ENCODE peak calls at places on chromosomes 16 and 17, in ten cellular contexts. C is stomach, K is esophagus muscularis mucosa, H is HepG2, I is SK-N-MC, A is prostate gland, J is transverse colon, M is GM12891, E is GM23338, Z is upper lobe of left lung. O is an unnamed sample.

GRCh38 chr16:90057738-90058173 is 19.4 kb downstream of the PRDM7 start:
- DNase-seq in I (no peak), H (peak), C (no peak), E (no peak), M (no peak), A (no peak), Z (no peak), J (no peak), K (no peak), O (no peak)

GRCh38 chr17:4898351-4898750 is 985 bp upstream of the C17orf107 start:
- DNase-seq in H (no peak), A (no peak), J (no peak), C (no peak), K (no peak), M (no peak), E (no peak), I (no peak), Z (no peak), O (no peak)

GRCh38 chr17:77555741-77556291 is 402.7 kb upstream of the TNRC6C start:
- DNase-seq in E (no peak), C (no peak), M (no peak), K (no peak), A (no peak), Z (no peak), J (peak), H (no peak), I (no peak), O (no peak)

GRCh38 chr17:7562208-7562605 is 488 bp downstream of the SENP3 start:
- DNase-seq in C (no peak), H (no peak), J (no peak), A (no peak), I (no peak), M (no peak), K (no peak), Z (no peak), E (peak), O (no peak)

GRCh38 chr16:86044241-86044671 is 145.3 kb downstream of the IRF8 start:
- DNase-seq in E (peak), K (no peak), Z (no peak), M (peak), C (peak), A (no peak), H (peak), I (no peak), J (peak), O (no peak)

GRCh38 chr17:1730345-1731193 is 6.1 kb downstream of the WDR81 start:
- DNase-seq in I (no peak), A (peak), C (peak), J (peak), K (no peak), E (no peak), H (no peak), M (no peak), Z (peak), O (no peak)

GRCh38 chr17:40836020-40836419 is 13.6 kb upstream of the KRT10 start:
- DNase-seq in C (no peak), J (no peak), I (no peak), M (no peak), H (no peak), A (no peak), Z (no peak), K (no peak), E (no peak), O (no peak)

GRCh38 chr16:79713609-79714309 is 113.2 kb upstream of the MAF start:
- DNase-seq in J (no peak), A (no peak), Z (no peak), H (no peak), E (no peak), I (no peak), K (no peak), C (no peak), M (no peak), O (no peak)

GRCh38 chr17:65479282-65479681 is 82.2 kb downstream of the AXIN2 start:
- DNase-seq in Z (no peak), E (no peak), J (no peak), H (no peak), C (no peak), K (no peak), I (no peak), A (no peak), M (no peak), O (no peak)

GRCh38 chr16:85624646-85625045 is 11.5 kb downstream of the GSE1 start:
- DNase-seq in A (no peak), I (no peak), J (no peak), K (no peak), M (no peak), H (no peak), Z (no peak), E (no peak), C (no peak), O (no peak)

GRCh38 chr17:8846768-8847211 is 20.7 kb downstream of the PIK3R6 start:
- DNase-seq in A (no peak), E (peak), I (no peak), Z (peak), M (no peak), K (no peak), H (peak), C (no peak), J (no peak), O (no peak)

GRCh38 chr17:40251576-40251975 is 32.5 kb downstream of the WIPF2 start:
- DNase-seq in E (no peak), C (no peak), J (peak), I (no peak), H (no peak), K (no peak), A (peak), M (no peak), Z (no peak), O (no peak)

GRCh38 chr16:55138298-55138697 is 185.7 kb upstream of the IRX6 start:
- DNase-seq in K (no peak), Z (no peak), I (no peak), H (peak), E (no peak), J (no peak), C (no peak), A (no peak), M (no peak), O (no peak)

GRCh38 chr16:15484662-15485061 is 50.3 kb downstream of the BMERB1 start:
- DNase-seq in A (no peak), E (no peak), J (no peak), M (no peak), K (no peak), H (peak), I (no peak), Z (no peak), C (no peak), O (peak)

GRCh38 chr16:78684655-78685400 is 585.4 kb downstream of the WWOX start:
- DNase-seq in H (no peak), Z (no peak), C (no peak), A (no peak), K (no peak), I (no peak), J (no peak), E (no peak), M (no peak), O (peak)

GRCh38 chr16:65068151-65068740 is 53.6 kb downstream of the CDH11 start:
- DNase-seq in H (no peak), K (peak), Z (no peak), M (no peak), E (peak), J (no peak), A (no peak), I (no peak), C (no peak), O (no peak)

GRCh38 chr17:4304417-4305027 is 40.7 kb upstream of the ANKFY1 start:
- DNase-seq in I (no peak), Z (no peak), A (peak), K (no peak), E (peak), C (peak), M (no peak), J (peak), H (peak), O (no peak)

GRCh38 chr16:70159355-70160348 is 13.9 kb upstream of the CLEC18C start:
- DNase-seq in E (no peak), I (no peak), J (no peak), M (no peak), K (peak), Z (no peak), C (no peak), A (peak), H (no peak), O (no peak)

GRCh38 chr16:23466162-23466885 is 13.3 kb upstream of the COG7 start:
- DNase-seq in C (no peak), K (no peak), E (no peak), Z (no peak), M (no peak), A (no peak), H (no peak), J (no peak), I (no peak), O (no peak)

GRCh38 chr17:32285770-32286517 is 20.3 kb downstream of the RHBDL3 start:
- DNase-seq in K (no peak), I (no peak), M (no peak), C (no peak), E (no peak), Z (no peak), A (no peak), H (no peak), J (no peak), O (no peak)

GRCh38 chr16:89198417-89199240 is 1.7 kb downstream of the SLC22A31 start:
- DNase-seq in J (no peak), H (no peak), M (no peak), I (no peak), A (no peak), C (no peak), E (no peak), Z (no peak), K (no peak), O (no peak)

GRCh38 chr17:7844292-7845154 is 10.3 kb upstream of the TMEM88 start:
- DNase-seq in M (peak), H (peak), A (peak), Z (peak), K (peak), E (peak), C (peak), J (peak), I (no peak), O (no peak)

GRCh38 chr16:57865746-57866528 is 63.6 kb upstream of the KIFC3 start:
- DNase-seq in Z (no peak), K (no peak), H (no peak), A (no peak), E (no peak), M (no peak), I (no peak), C (no peak), J (no peak), O (no peak)

GRCh38 chr16:5054876-5055865 is 10.6 kb downstream of the C16orf89 start:
- DNase-seq in C (no peak), Z (no peak), H (no peak), K (no peak), J (no peak), I (no peak), M (no peak), E (no peak), A (no peak), O (no peak)

GRCh38 chr16:77555101-77555500 is 120.3 kb upstream of the ADAMTS18 start:
- DNase-seq in A (no peak), H (no peak), J (no peak), Z (no peak), M (no peak), E (no peak), C (no peak), I (no peak), K (no peak), O (no peak)

GRCh38 chr17:45123930-45124796 is 8.2 kb downstream of the PLCD3 start:
- DNase-seq in Z (peak), C (peak), K (no peak), J (peak), M (no peak), I (no peak), A (no peak), H (peak), E (peak), O (no peak)

GRCh38 chr16:49158029-49158642 is 123.5 kb downstream of the CBLN1 start:
- DNase-seq in E (peak), C (no peak), Z (no peak), I (no peak), H (peak), A (no peak), K (no peak), M (peak), J (peak), O (no peak)

GRCh38 chr17:81044764-81045589 is 10.0 kb downstream of the BAIAP2 start:
- DNase-seq in A (peak), M (no peak), Z (peak), J (peak), I (no peak), H (peak), K (peak), E (no peak), C (peak), O (no peak)
- TF ChIP-seq POLR2AphosphoS5 in A (peak), M (no peak), Z (peak), J (no peak), I (no peak), H (no peak), K (peak), E (no peak), C (peak), O (peak)

DNA sequence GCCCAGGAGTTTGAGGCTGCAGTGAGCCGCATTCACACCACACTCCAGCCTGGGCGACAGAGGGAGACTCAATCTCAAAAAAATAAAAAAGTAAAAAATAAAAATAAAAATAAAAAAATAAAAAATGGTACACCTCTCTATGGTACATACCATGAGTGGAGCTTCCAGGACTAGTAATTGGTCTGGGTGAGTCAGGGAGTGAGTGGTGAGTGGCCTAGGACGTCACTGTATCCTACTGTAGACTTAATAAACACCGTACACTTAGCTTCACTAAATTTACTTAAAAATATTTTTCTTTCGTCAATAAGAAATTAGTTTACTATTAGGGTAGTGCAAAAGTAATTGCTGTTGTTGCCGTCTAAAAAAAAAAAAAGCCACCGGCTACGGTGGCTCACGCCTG is 9.0 kb downstream of the CDH5 start:
- DNase-seq in M (no peak), Z (no peak), E (no peak), C (no peak), A (no peak), K (no peak), J (no peak), H (no peak), I (no peak), O (no peak)
- TF ChIP-seq POLR2AphosphoS5 in M (no peak), Z (no peak), E (no peak), C (no peak), A (no peak), K (no peak), J (no peak), H (no peak), I (no peak), O (no peak)

GRCh38 chr17:35496470-35497290 is 40.8 kb downstream of the SLFN12L start:
- DNase-seq in H (no peak), I (no peak), Z (no peak), K (no peak), E (peak), C (no peak), M (no peak), A (no peak), J (no peak), O (no peak)
- TF ChIP-seq POLR2AphosphoS5 in H (no peak), I (no peak), Z (no peak), K (no peak), E (no peak), C (no peak), M (no peak), A (no peak), J (no peak), O (no peak)

GRCh38 chr16:72536673-72537435 is 364.9 kb upstream of the PMFBP1 start:
- DNase-seq in M (no peak), I (no peak), E (no peak), Z (no peak), H (no peak), K (no peak), A (no peak), C (no peak), J (no peak), O (no peak)
- TF ChIP-seq POLR2AphosphoS5 in M (no peak), I (no peak), E (no peak), Z (no peak), H (no peak), K (no peak), A (no peak), C (no peak), J (no peak), O (no peak)

DNA sequence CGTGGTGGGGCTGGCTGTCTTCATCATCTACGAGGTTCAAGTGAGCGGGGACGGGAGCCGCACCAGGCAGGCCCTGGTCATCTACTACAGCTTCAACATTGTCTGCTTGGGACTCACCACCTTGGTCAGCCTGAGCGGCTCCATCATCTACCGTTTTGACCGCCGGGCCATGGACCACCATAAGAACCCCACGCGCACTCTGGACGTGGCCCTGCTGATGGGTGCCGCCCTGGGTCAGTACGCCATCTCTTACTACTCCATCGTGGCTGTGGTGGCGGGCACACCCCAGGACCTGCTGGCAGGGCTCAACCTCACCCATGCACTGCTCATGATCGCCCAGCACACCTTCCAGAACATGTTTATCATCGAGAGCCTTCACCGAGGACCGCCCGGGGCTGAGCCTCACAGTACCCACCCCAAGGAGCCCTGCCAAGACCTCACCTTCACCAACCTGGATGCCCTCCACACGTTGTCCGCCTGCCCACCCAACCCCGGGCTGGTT is 5.1 kb upstream of the OTOP3 start:
- DNase-seq in Z (no peak), A (no peak), C (no peak), E (no peak), J (no peak), M (no peak), K (no peak), I (no peak), H (no peak), O (no peak)
- TF ChIP-seq POLR2AphosphoS5 in Z (no peak), A (no peak), C (no peak), E (no peak), J (no peak), M (no peak), K (no peak), I (no peak), H (no peak), O (no peak)

GRCh38 chr17:16617481-16618060 is 36.1 kb downstream of the ZNF624 start:
- DNase-seq in A (no peak), K (no peak), H (no peak), I (no peak), E (no peak), M (no peak), J (no peak), C (no peak), Z (no peak), O (no peak)
- TF ChIP-seq POLR2AphosphoS5 in A (no peak), K (no peak), H (no peak), I (no peak), E (no peak), M (no peak), J (no peak), C (no peak), Z (no peak), O (no peak)

GRCh38 chr16:20900299-20901067 is at the start of the genes DCUN1D3 and LYRM1:
- DNase-seq in Z (peak), H (peak), E (peak), K (peak), I (peak), M (peak), A (peak), J (peak), C (peak), O (no peak)

GRCh38 chr16:20902426-20902825 is 1.9 kb downstream of the LYRM1 start:
- DNase-seq in E (no peak), J (no peak), K (no peak), A (no peak), M (no peak), C (no peak), I (no peak), H (no peak), Z (no peak), O (no peak)

GRCh38 chr16:20903116-20903888 is 2.7 kb downstream of the LYRM1 start:
- DNase-seq in C (no peak), I (no peak), J (no peak), Z (no peak), M (no peak), E (no peak), H (no peak), A (no peak), K (no peak), O (no peak)

GRCh38 chr16:20901068-20901440 is 483 bp downstream of the LYRM1 start:
- DNase-seq in E (peak), I (no peak), C (no peak), Z (no peak), M (no peak), K (peak), H (no peak), A (no peak), J (no peak), O (no peak)

GRCh38 chr16:20901441-20902112 is 1.0 kb downstream of the LYRM1 start:
- DNase-seq in J (peak), K (no peak), E (peak), A (peak), Z (peak), I (no peak), H (peak), C (peak), M (no peak), O (no peak)
- TF ChIP-seq POLR2AphosphoS5 in J (no peak), K (no peak), E (no peak), A (peak), Z (peak), I (no peak), H (no peak), C (no peak), M (peak), O (peak)

GRCh38 chr17:67544364-67544763 is 167.3 kb downstream of the PITPNC1 start:
- DNase-seq in A (no peak), J (no peak), K (no peak), I (no peak), Z (no peak), H (no peak), C (no peak), M (no peak), E (no peak), O (no peak)

GRCh38 chr17:67549787-67550186 is 167.9 kb upstream of the NOL11 start:
- DNase-seq in J (no peak), H (no peak), E (no peak), Z (peak), K (no peak), I (no peak), M (no peak), A (no peak), C (no peak), O (no peak)

GRCh38 chr17:67554634-67555033 is 163.1 kb upstream of the NOL11 start:
- DNase-seq in Z (no peak), M (no peak), I (no peak), C (no peak), J (no peak), K (no peak), E (no peak), A (no peak), H (no peak), O (no peak)

GRCh38 chr17:67546578-67547527 is 169.8 kb downstream of the PITPNC1 start:
- DNase-seq in C (peak), I (no peak), M (peak), Z (peak), J (peak), A (no peak), K (peak), H (no peak), E (peak), O (no peak)

DNA sequence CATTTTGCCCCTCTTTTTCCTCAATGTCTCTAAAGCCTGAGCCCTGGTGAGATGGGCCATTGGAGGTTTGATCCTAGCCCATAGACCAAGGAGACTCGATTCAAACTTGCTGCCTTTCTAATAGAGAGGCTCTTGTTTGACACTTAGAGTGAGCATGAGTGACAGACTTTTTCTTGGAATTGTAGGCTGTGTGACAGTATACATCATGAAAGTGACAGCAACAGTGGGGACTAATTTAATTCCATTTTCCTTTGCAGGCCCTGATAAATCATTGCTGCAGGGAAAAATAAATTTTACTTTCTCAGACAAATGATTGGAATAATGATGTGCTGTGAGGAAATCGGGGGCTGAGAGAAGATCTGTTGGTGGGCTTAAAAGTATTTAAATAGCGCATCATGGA is 169.0 kb upstream of the NOL11 start:
- DNase-seq in C (no peak), E (no peak), Z (no peak), I (no peak), K (no peak), A (no peak), J (no peak), M (no peak), H (no peak), O (no peak)
- TF ChIP-seq POLR2AphosphoS5 in C (no peak), E (no peak), Z (no peak), I (no peak), K (no peak), A (no peak), J (no peak), M (no peak), H (no peak), O (no peak)